ENCODE peak calls at places on chromosomes 16 and 17, in six cellular contexts. K is GM12891, Y is HepG2, S is GM12878, I is H1, O is K562. F is an unnamed sample.

GRCh38 chr17:57432507-57433277 is 176.4 kb downstream of the MSI2 start:
- DNase-seq in I (no peak), S (no peak), K (no peak), Y (no peak), O (no peak), F (no peak)

GRCh38 chr17:27793168-27793905 is 7.0 kb downstream of the NOS2 start:
- DNase-seq in O (peak; percentile 66), S (no peak), K (peak; percentile 31), Y (no peak), I (no peak), F (peak; percentile 34)

GRCh38 chr17:19319771-19320505 is 42.6 kb downstream of the B9D1 start:
- DNase-seq in I (no peak), S (no peak), O (no peak), Y (no peak), K (no peak), F (no peak)

GRCh38 chr16:67241008-67241900 is 6.0 kb downstream of the FHOD1 start:
- DNase-seq in K (no peak), I (no peak), O (peak; percentile 70), S (no peak), Y (peak; percentile 32), F (no peak)

GRCh38 chr17:7080445-7081041 is 492 bp upstream of the CLEC10A start:
- DNase-seq in O (no peak), S (no peak), K (no peak), Y (no peak), I (no peak), F (no peak)

GRCh38 chr17:49894761-49895160 is 46.9 kb upstream of the TAC4 start:
- DNase-seq in K (no peak), S (no peak), I (no peak), Y (no peak), O (no peak), F (no peak)

GRCh38 chr17:1733047-1733357 is 8.5 kb downstream of the WDR81 start:
- DNase-seq in I (no peak), O (no peak), K (no peak), S (no peak), Y (no peak), F (no peak)

GRCh38 chr17:38533706-38534497 is 71.8 kb downstream of the SRCIN1 start:
- DNase-seq in Y (no peak), O (no peak), I (no peak), K (no peak), S (no peak), F (no peak)

GRCh38 chr17:51439395-51440229 is 179.3 kb downstream of the UTP18 start:
- DNase-seq in O (no peak), Y (no peak), I (no peak), S (no peak), K (no peak), F (no peak)

GRCh38 chr17:19386276-19386863 is 620 bp downstream of the MFAP4 start:
- DNase-seq in K (no peak), S (no peak), Y (no peak), I (no peak), O (no peak), F (no peak)

GRCh38 chr17:50297407-50297865 is 23.2 kb downstream of the TMEM92 start:
- DNase-seq in S (no peak), K (peak; percentile 66), Y (peak; percentile 75), O (peak; percentile 86), I (peak; percentile 50), F (peak; percentile 63)

GRCh38 chr16:29663020-29663828 is at the start of gene SPN:
- DNase-seq in Y (no peak), O (peak; percentile 90), I (no peak), S (no peak), K (no peak), F (peak; percentile 74)

GRCh38 chr16:82808036-82808435 is 181.3 kb downstream of the CDH13 start:
- DNase-seq in K (no peak), I (no peak), S (no peak), O (no peak), Y (no peak), F (no peak)

GRCh38 chr17:13957636-13958035 is 111.7 kb upstream of the COX10 start:
- DNase-seq in O (no peak), Y (no peak), I (no peak), K (no peak), S (no peak), F (no peak)

GRCh38 chr17:67490471-67490870 is 113.4 kb downstream of the PITPNC1 start:
- DNase-seq in I (no peak), Y (no peak), K (no peak), O (no peak), S (no peak), F (no peak)

GRCh38 chr17:3602499-3602898 is 6.7 kb downstream of the TRPV1 start:
- DNase-seq in O (peak; percentile 64), S (no peak), K (peak; percentile 57), I (no peak), Y (peak; percentile 44), F (no peak)

GRCh38 chr17:40827746-40828453 is 5.5 kb upstream of the KRT10 start:
- DNase-seq in Y (no peak), S (no peak), I (no peak), K (no peak), O (peak; percentile 80), F (no peak)

GRCh38 chr17:81685108-81685507 is 1.3 kb downstream of the HGS start:
- DNase-seq in O (no peak), Y (no peak), S (no peak), K (no peak), I (no peak), F (peak; percentile 23)

DNA sequence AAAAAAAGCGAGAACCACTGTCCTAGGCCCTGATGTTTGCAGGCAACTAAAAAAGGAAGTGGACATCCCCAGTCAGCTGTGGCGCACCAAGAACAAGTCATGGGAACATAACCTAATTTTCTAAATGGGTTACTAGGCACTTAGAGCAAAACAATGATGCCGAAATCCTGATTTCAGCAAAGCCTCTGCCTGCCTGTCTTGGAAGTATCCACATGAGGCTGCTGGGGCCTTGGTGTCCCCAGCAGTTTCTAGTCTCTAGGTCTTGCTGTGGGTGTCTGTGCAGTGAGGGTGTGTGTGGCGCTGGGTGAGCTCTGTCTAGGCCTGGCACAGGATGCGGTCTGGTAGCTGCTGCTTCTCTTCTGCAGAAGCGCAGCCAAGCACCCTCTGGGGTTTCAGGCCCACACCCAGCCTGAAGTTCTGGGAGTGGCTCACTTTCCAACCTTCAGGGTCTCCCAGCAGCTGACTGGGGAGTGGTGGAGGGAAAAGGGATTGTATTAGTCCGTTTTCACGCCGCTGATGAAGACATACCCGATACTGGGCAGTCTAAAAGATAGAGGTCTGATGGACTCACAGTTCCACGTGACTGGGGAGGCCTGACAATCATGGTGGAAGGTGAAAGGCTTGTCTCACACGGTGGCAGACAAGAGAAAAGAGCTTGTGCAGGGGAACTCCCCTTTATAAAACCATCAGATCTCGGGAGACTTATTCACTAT is 21.1 kb downstream of the STH start:
- DNase-seq in O (no peak), I (no peak), Y (no peak), S (peak; percentile 39), K (peak; percentile 53), F (no peak)
- TF ChIP-seq POLR2AphosphoS5 in O (no peak), I (no peak), Y (no peak), S (no peak), K (no peak), F (peak; percentile 22)

DNA sequence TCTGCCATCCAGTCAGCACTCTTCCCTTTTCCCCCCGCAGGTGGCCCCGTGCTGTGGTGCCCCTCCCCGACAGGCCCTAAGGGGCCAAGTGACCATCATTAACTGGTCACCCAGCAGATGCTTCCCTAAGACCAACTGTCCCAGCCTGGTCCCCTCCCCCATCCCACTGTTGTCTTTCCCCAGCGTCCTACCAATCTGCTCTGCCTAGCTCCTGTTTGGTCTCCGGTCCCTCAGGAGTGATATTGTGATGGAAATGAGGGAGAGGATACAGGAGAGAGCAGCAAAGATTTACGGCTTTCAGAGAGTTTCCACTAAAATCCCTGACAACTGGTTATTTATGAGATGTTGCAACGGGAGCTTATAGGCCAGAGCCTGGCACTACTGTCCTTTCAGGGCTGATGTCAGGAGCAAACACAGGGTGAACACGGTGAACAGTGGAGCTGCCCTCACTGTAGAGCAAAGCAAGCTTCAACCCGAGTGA is 1.4 kb upstream of the TTLL6 start:
- DNase-seq in S (no peak), I (no peak), Y (no peak), O (no peak), K (no peak), F (no peak)
- TF ChIP-seq POLR2A in S (no peak), I (no peak), Y (no peak), O (no peak), K (no peak), F (no peak)

GRCh38 chr17:48519427-48519826 is 11.4 kb downstream of the HOXB1 start:
- DNase-seq in K (no peak), S (no peak), I (no peak), Y (no peak), O (no peak), F (no peak)

GRCh38 chr17:48522031-48522593 is 8.7 kb downstream of the HOXB1 start:
- DNase-seq in K (no peak), S (no peak), O (peak; percentile 92), Y (no peak), I (no peak), F (no peak)

GRCh38 chr17:48522990-48523389 is 7.8 kb downstream of the HOXB1 start:
- DNase-seq in K (no peak), S (no peak), Y (no peak), I (no peak), O (no peak), F (no peak)

GRCh38 chr17:48517478-48517877 is 13.3 kb downstream of the HOXB1 start:
- DNase-seq in Y (no peak), S (no peak), I (no peak), K (no peak), O (no peak), F (no peak)

DNA sequence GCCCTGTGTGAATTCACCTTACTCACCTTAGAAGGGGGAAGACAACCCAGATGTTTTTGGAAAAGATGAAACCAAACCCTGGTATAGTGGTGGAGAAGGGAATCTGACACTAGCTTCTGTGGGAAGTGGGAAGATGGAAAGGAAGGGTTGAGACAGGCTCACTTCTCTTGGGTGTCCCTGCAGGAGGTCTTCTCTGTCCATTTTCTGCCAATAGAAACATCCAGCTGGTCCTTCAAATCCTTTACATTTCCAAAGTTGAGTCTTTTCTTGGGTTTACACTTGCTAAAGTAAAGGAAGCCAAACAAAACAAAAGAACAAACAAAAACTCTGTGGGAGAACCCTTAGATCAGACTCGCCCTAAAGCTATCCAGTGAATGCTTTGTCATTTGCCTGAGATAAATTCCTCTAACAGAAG is 10.2 kb downstream of the HOXB1 start:
- DNase-seq in I (no peak), K (no peak), S (no peak), O (no peak), Y (no peak), F (no peak)
- TF ChIP-seq TAF1 in I (no peak), K (no peak), S (no peak), O (no peak), Y (no peak), F (no peak)

DNA sequence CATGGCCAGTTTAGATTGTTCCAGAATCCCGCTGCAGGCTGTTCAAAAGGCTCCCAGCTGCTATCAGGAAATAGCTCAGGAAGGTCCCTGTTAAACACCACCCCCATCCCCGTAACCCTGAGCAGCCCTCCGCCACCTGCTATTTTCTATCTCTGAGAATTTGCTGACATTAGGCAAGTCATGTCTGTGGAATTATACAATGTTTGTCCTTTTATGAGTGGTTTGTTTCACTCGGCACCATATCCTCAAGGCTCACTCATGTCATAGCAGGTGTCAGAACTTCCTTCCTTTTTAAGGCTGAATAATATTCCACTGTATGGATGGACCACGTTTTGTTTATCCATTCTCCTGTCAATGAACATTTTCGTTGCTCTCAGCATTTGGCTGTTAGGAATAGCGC is 164.3 kb upstream of the FOXF1 start:
- DNase-seq in S (no peak), K (no peak), I (no peak), O (no peak), Y (no peak), F (no peak)
- TF ChIP-seq POLR2AphosphoS5 in S (no peak), K (no peak), I (no peak), O (no peak), Y (no peak), F (no peak)